ENCODE peak calls at places on chromosomes 1 and 21, in ten cellular contexts. L is endodermal cell, Z is fibroblast of mammary gland, B is left ventricle myocardium inferior, J is natural killer cell, N is progenitor cell of endocrine pancreas, O is endothelial cell of umbilical vein, E is bronchial epithelial cell, V is tibial artery, Y is fibroblast of the aortic adventitia. M is an unnamed sample.

GRCh38 chr1:56910441-56910985 is 55.3 kb downstream of the C8B start:
- DNase-seq in O (no peak), N (no peak), Z (no peak), E (no peak), B (no peak), Y (no peak), V (no peak), J (no peak), L (no peak), M (no peak)

GRCh38 chr1:110460253-110461220 is 9.6 kb downstream of the PROK1 start:
- DNase-seq in E (peak; percentile 65), B (peak; percentile 59), Z (peak; percentile 83), N (peak; percentile 81), L (peak; percentile 97), Y (peak; percentile 87), J (peak; percentile 77), V (peak; percentile 86), O (peak; percentile 74), M (peak; percentile 95)

GRCh38 chr1:63877816-63878215 is 104.0 kb downstream of the ROR1 start:
- DNase-seq in B (no peak), N (no peak), Y (peak; percentile 66), J (no peak), E (peak; percentile 67), V (no peak), L (no peak), Z (peak; percentile 78), O (no peak), M (no peak)

GRCh38 chr1:12336436-12336835 is 106.6 kb downstream of the VPS13D start:
- DNase-seq in O (no peak), N (no peak), L (no peak), V (no peak), E (no peak), B (no peak), Y (peak; percentile 49), J (no peak), Z (peak; percentile 23), M (no peak)

GRCh38 chr1:214404571-214405213 is 123.7 kb downstream of the SMYD2 start:
- DNase-seq in Y (no peak), N (no peak), L (peak; percentile 88), V (no peak), B (no peak), O (peak; percentile 90), J (no peak), E (peak; percentile 98), Z (peak; percentile 50), M (no peak)

GRCh38 chr1:19037659-19038058 is 81.2 kb upstream of the IFFO2 start:
- DNase-seq in Y (no peak), O (no peak), J (no peak), E (no peak), V (no peak), B (no peak), N (no peak), Z (no peak), L (peak; percentile 37), M (no peak)

GRCh38 chr1:243287128-243287470 is 31.3 kb downstream of the SDCCAG8 start:
- DNase-seq in J (no peak), Z (peak; percentile 58), Y (peak; percentile 61), E (no peak), N (no peak), O (no peak), V (no peak), L (no peak), B (no peak), M (no peak)

GRCh38 chr1:109649380-109649987 is 6.4 kb upstream of the GSTM4 start:
- DNase-seq in Z (peak; percentile 75), O (peak; percentile 60), E (no peak), V (no peak), N (no peak), Y (peak; percentile 75), B (no peak), J (no peak), L (no peak), M (no peak)

GRCh38 chr21:42542596-42542995 is 28.9 kb downstream of the SLC37A1 start:
- DNase-seq in B (no peak), V (no peak), J (no peak), O (no peak), N (no peak), Z (no peak), Y (no peak), E (no peak), L (no peak), M (no peak)

GRCh38 chr21:27513825-27514224 is 546.9 kb upstream of the ADAMTS5 start:
- DNase-seq in B (no peak), N (no peak), V (no peak), O (peak; percentile 11), E (no peak), L (no peak), Z (no peak), J (no peak), Y (no peak), M (no peak)

GRCh38 chr1:37130221-37130948 is 96.1 kb upstream of the GRIK3 start:
- DNase-seq in B (no peak), Y (no peak), V (no peak), J (no peak), N (no peak), L (no peak), O (no peak), E (no peak), Z (no peak), M (no peak)

GRCh38 chr1:227038401-227038800 is 98.3 kb downstream of the COQ8A start:
- DNase-seq in B (no peak), O (no peak), V (no peak), Z (peak; percentile 55), Y (peak; percentile 13), N (no peak), E (peak; percentile 20), J (no peak), L (no peak), M (no peak)

GRCh38 chr1:183417691-183418491 is at the start of gene NMNAT2:
- DNase-seq in Y (peak; percentile 14), O (no peak), L (peak; percentile 88), N (no peak), B (no peak), V (no peak), J (no peak), Z (peak; percentile 17), E (peak; percentile 12), M (no peak)

GRCh38 chr1:152577168-152577567 is 3.1 kb downstream of the LCE3D start:
- DNase-seq in Z (peak; percentile 7), J (no peak), N (no peak), Y (no peak), V (no peak), O (no peak), E (peak; percentile 27), B (no peak), L (no peak), M (no peak)

GRCh38 chr1:54610048-54610447 is 13.3 kb downstream of the FAM151A start:
- DNase-seq in O (no peak), E (no peak), V (no peak), B (no peak), Y (no peak), Z (no peak), J (no peak), N (no peak), L (peak; percentile 63), M (no peak)

DNA sequence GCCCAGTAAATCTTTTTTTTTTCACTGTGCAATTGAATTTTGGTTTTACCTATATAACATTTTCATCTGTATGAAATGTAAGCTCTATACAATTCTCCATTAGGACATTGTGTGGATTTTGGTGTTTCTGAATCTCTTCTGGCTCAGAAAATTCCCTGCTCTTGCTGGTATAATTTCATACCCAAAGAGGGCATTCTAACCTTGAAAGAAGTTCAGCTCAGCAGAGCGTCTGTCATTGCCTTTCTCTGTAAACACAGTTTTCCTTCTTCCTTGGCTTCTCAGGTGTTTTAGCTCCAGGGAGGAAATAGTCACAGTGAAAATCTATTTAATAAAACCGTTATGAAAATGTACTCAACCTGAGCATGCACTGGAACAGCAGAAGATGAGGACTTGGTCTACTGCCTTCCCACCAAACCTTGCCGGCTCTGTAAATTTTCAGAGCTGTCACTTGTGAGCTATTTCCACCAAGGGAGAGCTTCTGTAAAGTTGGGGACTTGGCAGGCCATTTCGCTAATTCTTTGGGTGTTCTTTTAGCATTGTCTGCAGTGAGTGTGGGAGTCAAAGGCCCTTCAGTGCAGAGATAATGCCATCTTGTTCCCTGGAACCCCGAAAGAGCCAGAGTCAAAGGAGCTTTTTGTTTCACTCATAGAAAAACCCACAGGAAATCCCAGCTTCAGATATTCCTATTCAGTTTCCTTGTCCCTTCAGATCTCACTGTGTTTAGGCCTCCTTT is 16.2 kb downstream of the DISC1 start:
- DNase-seq in J (no peak), N (no peak), B (no peak), Z (no peak), E (no peak), V (no peak), O (no peak), Y (no peak), L (no peak), M (no peak)
- TF ChIP-seq CTCF in J (no peak), N (no peak), B (no peak), Z (no peak), E (no peak), V (no peak), O (no peak), Y (no peak), L (no peak), M (no peak)

GRCh38 chr1:115069186-115069585 is 20.1 kb downstream of the TSPAN2 start:
- DNase-seq in Y (peak; percentile 48), L (no peak), O (no peak), N (no peak), V (peak; percentile 55), J (no peak), E (peak; percentile 84), B (no peak), Z (peak; percentile 50), M (no peak)
- TF ChIP-seq CTCF in Y (no peak), L (no peak), O (no peak), N (no peak), V (no peak), J (no peak), E (peak; percentile 7), B (no peak), Z (no peak), M (no peak)

GRCh38 chr1:40770296-40771070 is 13.1 kb upstream of the KCNQ4 start:
- DNase-seq in V (no peak), B (no peak), J (no peak), N (no peak), Z (no peak), Y (no peak), E (no peak), O (no peak), L (peak; percentile 68), M (no peak)
- TF ChIP-seq CTCF in V (no peak), B (no peak), J (no peak), N (peak; percentile 8), Z (no peak), Y (no peak), E (peak; percentile 6), O (no peak), L (peak; percentile 68), M (no peak)

DNA sequence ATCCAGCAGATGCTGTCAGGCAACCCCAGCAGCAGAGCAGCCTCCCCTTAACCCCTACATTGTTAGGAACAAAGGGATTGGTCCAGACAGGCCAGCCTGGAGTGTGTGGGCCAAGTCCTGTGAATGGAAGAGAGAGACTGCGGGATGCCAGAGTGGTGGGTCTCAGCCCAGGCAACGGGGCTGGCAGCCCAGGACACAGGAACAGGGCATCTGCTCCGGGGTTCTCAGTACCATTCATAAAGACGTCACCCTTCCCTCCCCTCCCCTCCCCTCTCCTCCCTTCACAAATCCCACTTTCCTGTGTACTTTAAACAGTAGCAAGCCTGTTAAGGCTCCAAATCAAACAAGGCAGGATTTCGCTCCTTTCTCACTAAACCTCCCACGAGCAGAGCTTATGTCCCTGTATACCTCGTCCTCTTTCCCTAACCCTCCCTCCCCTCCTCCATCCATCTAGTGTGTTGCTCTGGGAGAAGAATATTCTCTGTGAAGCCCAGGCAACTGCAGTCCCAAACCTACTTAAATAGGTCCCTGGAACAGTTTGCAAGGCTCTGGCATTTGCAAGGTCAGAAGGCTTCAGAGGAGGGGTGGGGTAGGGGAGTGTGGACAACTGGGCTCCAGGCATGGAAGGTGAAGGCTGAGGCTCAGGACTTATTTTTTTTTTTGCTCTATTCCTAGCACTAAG is 4.2 kb upstream of the PLXNA2 start:
- DNase-seq in L (peak; percentile 35), V (no peak), N (no peak), B (no peak), J (no peak), Y (no peak), Z (no peak), O (no peak), E (no peak), M (no peak)
- TF ChIP-seq CTCF in L (no peak), V (no peak), N (no peak), B (no peak), J (no peak), Y (no peak), Z (no peak), O (no peak), E (no peak), M (no peak)